ENCODE peak calls at places on chromosomes 4 and X, in four cellular contexts. K is transverse colon, Z is uterus, C is HepG2. L is an unnamed sample. For H3K4me1, the result is how much of the 10 kb centered on the place peaks cover.

GRCh38 chr4:140884431-140885058 is 128.4 kb upstream of the TBC1D9 start:
- DNase-seq in K (peak), Z (peak), C (peak), L (peak)

GRCh38 chr4:119038465-119038864 is 97.2 kb upstream of the MYOZ2 start:
- DNase-seq in K (no peak), Z (no peak), C (no peak), L (no peak)

GRCh38 chrX:44889824-44890223 is 16.8 kb downstream of the KDM6A start:
- DNase-seq in K (no peak), Z (no peak), C (no peak), L (no peak)

GRCh38 chr4:14700083-14700482 is 302.2 kb upstream of the CPEB2 start:
- DNase-seq in K (no peak), Z (no peak), C (no peak), L (no peak)

GRCh38 chr4:74640111-74640903 is 154.0 kb downstream of the BTC start:
- DNase-seq in K (no peak), Z (no peak), C (no peak), L (no peak)

GRCh38 chr4:75599647-75600046 is 30.7 kb downstream of the CDKL2 start:
- DNase-seq in K (no peak), Z (no peak), C (no peak), L (no peak)

GRCh38 chr4:36773467-36773866 is 471.1 kb upstream of the NWD2 start:
- DNase-seq in K (no peak), Z (no peak), C (no peak), L (no peak)

GRCh38 chr4:184427093-184427492 is 47.3 kb downstream of the IRF2 start:
- DNase-seq in K (no peak), Z (no peak), C (no peak), L (no peak)

GRCh38 chr4:85681194-85681803 is 206.3 kb downstream of the ARHGAP24 start:
- DNase-seq in K (peak), Z (no peak), C (no peak), L (peak)

GRCh38 chr4:97938141-97938540 is 205.1 kb downstream of the STPG2 start:
- DNase-seq in K (no peak), Z (no peak), C (no peak), L (no peak)

GRCh38 chr4:81882222-81882621 is 410.5 kb upstream of the RASGEF1B start:
- DNase-seq in K (no peak), Z (no peak), C (no peak), L (no peak)

GRCh38 chrX:129472116-129472515 is 51.2 kb downstream of the SMARCA1 start:
- DNase-seq in K (no peak), Z (no peak), C (no peak), L (no peak)

GRCh38 chr4:77123403-77123802 is 33.6 kb upstream of the CCNG2 start:
- DNase-seq in K (no peak), Z (no peak), C (no peak), L (no peak)

GRCh38 chrX:20118065-20118824 is 1.5 kb upstream of the MAP7D2 start:
- DNase-seq in K (peak), Z (no peak), C (no peak), L (no peak)

GRCh38 chrX:99654188-99654587 is 755.9 kb downstream of the PCDH19 start:
- DNase-seq in K (no peak), Z (no peak), C (no peak), L (no peak)

GRCh38 chrX:124010157-124010556 is 48.7 kb downstream of the STAG2 start:
- DNase-seq in K (no peak), Z (no peak), C (no peak), L (no peak)

GRCh38 chr4:86019362-86019761 is 340.5 kb downstream of the MAPK10 start:
- DNase-seq in K (no peak), Z (no peak), C (no peak), L (no peak)

GRCh38 chr4:6894528-6895498 is 14.8 kb upstream of the TBC1D14 start:
- DNase-seq in K (peak), Z (peak), C (no peak), L (no peak)

GRCh38 chr4:78059524-78059889 is 2.4 kb downstream of the FRAS1 start:
- DNase-seq in K (peak), Z (peak), C (peak), L (peak)

GRCh38 chr4:118265312-118266144 is 87.3 kb downstream of the PRSS12 start:
- DNase-seq in K (peak), Z (no peak), C (peak), L (peak)

GRCh38 chr4:83213640-83214039 is 71.0 kb downstream of the COQ2 start:
- DNase-seq in K (no peak), Z (no peak), C (no peak), L (no peak)

GRCh38 chr4:138188406-138189084 is 53.6 kb downstream of the SLC7A11 start:
- DNase-seq in K (no peak), Z (no peak), C (no peak), L (no peak)

GRCh38 chrX:119502727-119503483 is 34.7 kb downstream of the SLC25A5 start:
- DNase-seq in K (peak), Z (no peak), C (peak), L (peak)

GRCh38 chr4:1305781-1306455 is 16.2 kb downstream of the MAEA start:
- DNase-seq in K (peak), Z (no peak), C (no peak), L (no peak)

GRCh38 chr4:29199025-29199424 is 1521.1 kb upstream of the PCDH7 start:
- DNase-seq in K (no peak), Z (no peak), C (no peak), L (no peak)

GRCh38 chr4:81482344-81482743 is 10.6 kb upstream of the RASGEF1B start:
- DNase-seq in K (no peak), Z (no peak), C (no peak), L (no peak)

DNA sequence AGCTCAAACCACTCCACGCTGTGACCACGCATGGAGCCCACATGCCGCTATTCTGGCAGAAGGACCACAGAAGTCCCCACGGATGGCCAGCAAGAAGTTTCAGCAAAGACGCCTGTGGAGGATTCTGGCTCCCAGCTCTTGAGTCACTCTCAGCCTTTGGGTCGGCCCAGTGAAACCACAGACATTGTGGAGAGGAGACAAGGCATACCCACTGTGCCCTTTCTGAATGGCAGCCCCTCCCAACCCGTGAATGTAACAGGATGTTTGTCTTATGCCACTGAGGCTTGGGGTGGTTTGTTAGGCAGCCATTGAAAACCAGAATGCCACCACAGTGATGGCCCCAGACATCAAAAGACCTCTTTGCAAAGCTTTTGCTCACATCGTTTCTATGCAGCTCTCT is 42.7 kb downstream of the ABLIM2 start:
- DNase-seq in K (no peak), Z (no peak), C (no peak), L (no peak)
- H3K4me1 ChIP-seq in K (under half), Z (under half), C (under half), L (under half)

DNA sequence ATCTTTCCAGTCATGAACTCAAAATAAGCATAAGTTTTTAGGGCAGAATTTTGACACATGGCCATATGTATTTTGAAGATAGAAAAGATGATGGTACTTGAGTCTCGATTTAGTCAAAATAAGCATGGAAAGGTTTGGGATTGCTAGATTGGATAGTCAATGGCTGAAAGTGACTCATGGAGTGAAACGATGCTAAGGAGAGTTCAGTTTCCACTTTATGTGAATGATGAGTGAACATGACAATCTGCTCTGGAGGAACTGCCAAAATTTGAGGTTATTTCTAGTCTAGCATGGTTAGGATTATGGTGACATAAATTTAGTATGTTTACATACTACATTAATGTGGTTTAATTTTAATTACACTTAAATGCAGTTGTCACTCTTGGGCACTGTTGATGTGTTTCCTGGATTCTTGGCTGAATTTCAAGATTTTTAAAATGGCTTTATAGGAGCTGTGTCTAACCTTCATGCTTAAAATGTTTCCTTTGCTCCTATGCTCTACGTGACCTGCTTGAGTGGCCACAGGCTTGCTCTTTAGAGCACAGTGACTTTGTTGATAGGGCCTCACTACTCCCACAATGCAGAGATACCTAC is 17.1 kb downstream of the DDX3X start:
- DNase-seq in K (no peak), Z (no peak), C (no peak), L (no peak)
- TF ChIP-seq POLR2A in K (no peak), Z (no peak), C (no peak), L (no peak)

DNA sequence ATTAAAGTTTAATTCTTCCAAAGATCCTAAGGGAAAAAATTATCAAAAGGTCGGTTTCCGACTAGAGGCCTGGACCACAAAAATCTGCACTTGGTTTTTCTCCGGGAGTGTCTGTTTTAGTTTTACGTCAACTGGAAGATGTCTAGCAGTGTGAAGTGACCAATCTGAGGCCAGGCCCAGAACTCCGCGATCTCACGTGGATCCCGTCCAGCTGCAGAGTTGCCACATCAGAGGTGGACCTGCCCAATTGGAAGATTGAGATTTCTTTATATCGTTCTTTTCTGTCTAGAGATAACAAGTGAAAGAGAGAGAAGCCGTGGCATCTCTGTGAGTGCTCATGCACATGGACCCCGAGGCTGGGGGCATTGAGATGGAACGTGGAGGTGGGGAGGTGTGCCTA is 115.8 kb downstream of the AFF1 start:
- DNase-seq in K (no peak), Z (no peak), C (no peak), L (no peak)
- H3K4me1 ChIP-seq in K (under half), Z (under half), C (under half), L (under half)

GRCh38 chrX:135985123-135985973 is at the start of gene SLC9A6:
- DNase-seq in K (peak), Z (peak), C (peak), L (peak)
- TF ChIP-seq POLR2A in K (no peak), Z (peak), C (no peak), L (no peak)

GRCh38 chrX:105650577-105650976 is 171.8 kb upstream of the NRK start:
- DNase-seq in K (no peak), Z (no peak), C (no peak), L (no peak)
- H3K4me1 ChIP-seq in K (under half), Z (under half), C (under half), L (under half)